ENCODE peak calls at places on chromosomes 4 and X, in five cellular contexts. L, T, Y, M and W are unnamed samples.

GRCh38 chrX:69137371-69137881 is 27.8 kb downstream of the PJA1 start:
- DNase-seq in L (no peak), T (peak; percentile 22), Y (no peak), M (no peak), W (no peak)

GRCh38 chr4:118279328-118279727 is 73.5 kb downstream of the PRSS12 start:
- DNase-seq in L (peak; percentile 26), T (no peak), Y (no peak), M (no peak), W (no peak)

GRCh38 chr4:2318885-2319284 is 57.0 kb upstream of the MXD4 start:
- DNase-seq in L (no peak), T (no peak), Y (no peak), M (no peak), W (no peak)

GRCh38 chr4:113943863-113944262 is 35.6 kb downstream of the ARSJ start:
- DNase-seq in L (no peak), T (peak; percentile 25), Y (no peak), M (no peak), W (no peak)

GRCh38 chrX:78303086-78303485 is 24.3 kb downstream of the CYSLTR1 start:
- DNase-seq in L (no peak), T (no peak), Y (no peak), M (no peak), W (no peak)

GRCh38 chrX:5595570-5595969 is 633.1 kb downstream of the NLGN4X start:
- DNase-seq in L (no peak), T (no peak), Y (no peak), M (no peak), W (no peak)

GRCh38 chrX:21770631-21771321 is 12.9 kb upstream of the SMPX start:
- DNase-seq in L (no peak), T (no peak), Y (no peak), M (no peak), W (no peak)

GRCh38 chrX:111445485-111445884 is 33.5 kb upstream of the DCX start:
- DNase-seq in L (peak; percentile 89), T (peak; percentile 45), Y (peak; percentile 25), M (no peak), W (no peak)

GRCh38 chrX:154542723-154543424 is 3.8 kb downstream of the G6PD start:
- DNase-seq in L (no peak), T (no peak), Y (no peak), M (no peak), W (no peak)

GRCh38 chr4:153348006-153348405 is 3.5 kb downstream of the MND1 start:
- DNase-seq in L (no peak), T (peak; percentile 71), Y (no peak), M (no peak), W (no peak)

GRCh38 chr4:113899260-113900177 is 79.9 kb downstream of the ARSJ start:
- DNase-seq in L (no peak), T (no peak), Y (no peak), M (no peak), W (no peak)